ENCODE peak calls at places on chromosomes 6 and 20, in eight cellular contexts. G is HT1080; X is uterus; D is esophagus squamous epithelium; Q is CD8-positive, alpha-beta memory T cell; O is caudate nucleus; R is NCI-H446 treated with DMSO at 0.1 percent for 48 hours; Y is IMR-90. P is an unnamed sample.

GRCh38 chr20:23103284-23104018 is 17.3 kb upstream of the CD93 start:
- DNase-seq in G (peak), X (no peak), D (no peak), Q (no peak), O (no peak), R (no peak), Y (no peak), P (no peak)

GRCh38 chr20:44215125-44215524 is 4.6 kb upstream of the OSER1 start:
- DNase-seq in G (peak), X (peak), D (no peak), Q (peak), O (peak), R (peak), Y (peak), P (peak)

GRCh38 chr6:128370072-128370471 is 150.3 kb downstream of the PTPRK start:
- DNase-seq in G (peak), X (no peak), D (no peak), Q (no peak), O (no peak), R (no peak), Y (peak), P (no peak)

GRCh38 chr20:58850693-58851174 is at the start of gene GNAS-AS1:
- DNase-seq in G (peak), X (peak), D (no peak), Q (peak), O (peak), R (peak), Y (peak), P (peak)

GRCh38 chr6:82751718-82752117 is 313.9 kb downstream of the UBE3D start:
- DNase-seq in G (no peak), X (no peak), D (no peak), Q (no peak), O (no peak), R (no peak), Y (no peak), P (no peak)

GRCh38 chr6:121305957-121306607 is 28.2 kb downstream of the TBC1D32 start:
- DNase-seq in G (peak), X (no peak), D (no peak), Q (no peak), O (no peak), R (no peak), Y (peak), P (no peak)

GRCh38 chr6:136538836-136539235 is 11.4 kb downstream of the MAP7 start:
- DNase-seq in G (no peak), X (no peak), D (no peak), Q (no peak), O (no peak), R (no peak), Y (no peak), P (no peak)

GRCh38 chr20:31890646-31891045 is 20.2 kb downstream of the TTLL9 start:
- DNase-seq in G (no peak), X (no peak), D (no peak), Q (no peak), O (no peak), R (no peak), Y (no peak), P (no peak)

GRCh38 chr6:104325341-104326172 is 534.2 kb downstream of the HACE1 start:
- DNase-seq in G (peak), X (no peak), D (no peak), Q (no peak), O (no peak), R (peak), Y (no peak), P (no peak)

GRCh38 chr20:31908016-31908415 is 37.6 kb downstream of the TTLL9 start:
- DNase-seq in G (no peak), X (no peak), D (no peak), Q (no peak), O (no peak), R (no peak), Y (no peak), P (no peak)

GRCh38 chr20:42864116-42864515 is 325.6 kb downstream of the PTPRT start:
- DNase-seq in G (no peak), X (no peak), D (no peak), Q (no peak), O (no peak), R (no peak), Y (no peak), P (no peak)

GRCh38 chr6:13190391-13190790 is 137.9 kb downstream of the TBC1D7 start:
- DNase-seq in G (peak), X (no peak), D (no peak), Q (no peak), O (no peak), R (no peak), Y (no peak), P (no peak)

GRCh38 chr20:37521091-37521771 is at the start of gene NNAT:
- DNase-seq in G (no peak), X (no peak), D (no peak), Q (no peak), O (peak), R (no peak), Y (no peak), P (no peak)

GRCh38 chr6:32796848-32797776 is 19.7 kb downstream of the HLA-DOB start:
- DNase-seq in G (no peak), X (peak), D (no peak), Q (peak), O (peak), R (no peak), Y (peak), P (peak)

P was measured in T-cell.